ENCODE peak calls at places on chromosomes 16 and 17, in ten cellular contexts. W, F, L, X, J, Z, R, D, B and T are unnamed samples.

GRCh38 chr16:73480381-73480780 is 432.5 kb upstream of the ZFHX3 start:
- DNase-seq in B (no peak), X (no peak), D (no peak), W (no peak), L (no peak), R (no peak), Z (no peak), F (no peak), J (no peak), T (no peak)

GRCh38 chr16:78317871-78318270 is 218.4 kb downstream of the WWOX start:
- DNase-seq in B (no peak), D (no peak), L (no peak), X (no peak), F (peak), W (no peak), R (no peak), J (no peak), Z (no peak), T (no peak)

GRCh38 chr17:9645858-9646555 is 690 bp downstream of the USP43 start:
- DNase-seq in L (peak), X (peak), B (no peak), W (peak), R (peak), F (peak), Z (peak), D (no peak), J (peak), T (no peak)

GRCh38 chr17:40251576-40251975 is 32.5 kb downstream of the WIPF2 start:
- DNase-seq in D (peak), J (no peak), Z (no peak), L (peak), F (peak), R (peak), W (no peak), X (no peak), B (no peak), T (no peak)

GRCh38 chr16:67927131-67927941 is 4.3 kb downstream of the CTRL start:
- DNase-seq in J (peak), B (no peak), L (no peak), R (no peak), D (no peak), W (no peak), Z (no peak), X (no peak), F (no peak), T (no peak)

GRCh38 chr17:78185981-78186688 is 717 bp downstream of the TK1 start:
- DNase-seq in L (no peak), W (no peak), J (no peak), F (no peak), B (no peak), X (no peak), Z (no peak), D (peak), R (no peak), T (no peak)

GRCh38 chr17:10156579-10157488 is 41.6 kb downstream of the GAS7 start:
- DNase-seq in X (peak), D (no peak), R (no peak), Z (no peak), F (no peak), L (no peak), B (no peak), W (peak), J (peak), T (peak)

GRCh38 chr16:87017388-87018012 is 299.7 kb downstream of the C16orf95 start:
- DNase-seq in B (no peak), J (no peak), Z (no peak), L (peak), F (peak), R (peak), W (no peak), D (peak), X (no peak), T (no peak)

GRCh38 chr16:67198238-67198734 is 645 bp upstream of the ELMO3 start:
- DNase-seq in W (peak), L (peak), J (no peak), Z (peak), R (no peak), D (peak), F (peak), X (no peak), B (no peak), T (no peak)